ENCODE peak calls at places on chromosomes 5 and 9, in four cellular contexts. O, I, V and P are unnamed samples.

GRCh38 chr5:60510663-60511062 is 189.3 kb downstream of the DEPDC1B start:
- DNase-seq in O (no peak), I (no peak), V (no peak), P (no peak)

GRCh38 chr9:3954950-3955670 is 344.8 kb downstream of the GLIS3 start:
- DNase-seq in O (no peak), I (peak), V (no peak), P (no peak)

GRCh38 chr9:36074870-36075532 is 38.3 kb downstream of the RECK start:
- DNase-seq in O (no peak), I (no peak), V (peak), P (no peak)

GRCh38 chr5:6504677-6505414 is 56.2 kb downstream of the UBE2QL1 start:
- DNase-seq in O (no peak), I (no peak), V (no peak), P (no peak)

GRCh38 chr9:77099388-77099787 is 77.9 kb upstream of the VPS13A start:
- DNase-seq in O (no peak), I (no peak), V (no peak), P (peak)

GRCh38 chr9:109745335-109746283 is 34.4 kb upstream of the PALM2AKAP2 start:
- DNase-seq in O (no peak), I (no peak), V (no peak), P (peak)

GRCh38 chr9:121233906-121234901 is 32.5 kb upstream of the RAB14 start:
- DNase-seq in O (no peak), I (peak), V (no peak), P (no peak)

GRCh38 chr5:68593211-68593701 is 377.7 kb downstream of the PIK3R1 start:
- DNase-seq in O (no peak), I (no peak), V (no peak), P (no peak)

GRCh38 chr9:92749071-92749933 is 15.3 kb downstream of the BICD2 start:
- DNase-seq in O (no peak), I (no peak), V (no peak), P (no peak)

GRCh38 chr5:157361865-157362465 is 96.0 kb downstream of the CYFIP2 start:
- DNase-seq in O (no peak), I (peak), V (no peak), P (no peak)

GRCh38 chr5:58764199-58764598 is 181.3 kb downstream of the RAB3C start:
- DNase-seq in O (no peak), I (no peak), V (no peak), P (no peak)

GRCh38 chr9:132125944-132126720 is 35.7 kb upstream of the NTNG2 start:
- DNase-seq in O (no peak), I (no peak), V (no peak), P (no peak)

GRCh38 chr9:133233681-133234432 is 24.8 kb upstream of the OBP2B start:
- DNase-seq in O (no peak), I (no peak), V (no peak), P (no peak)

GRCh38 chr5:107011530-107012115 is 659.1 kb downstream of the EFNA5 start:
- DNase-seq in O (no peak), I (no peak), V (no peak), P (no peak)

GRCh38 chr5:71865665-71866320 is 146.7 kb downstream of the CARTPT start:
- DNase-seq in O (no peak), I (no peak), V (no peak), P (no peak)

GRCh38 chr5:148910216-148910615 is 83.8 kb downstream of the ADRB2 start:
- DNase-seq in O (no peak), I (no peak), V (no peak), P (no peak)

GRCh38 chr5:181163487-181164075 is 16.2 kb downstream of the OR2V2 start:
- DNase-seq in O (no peak), I (peak), V (no peak), P (no peak)

GRCh38 chr9:130825051-130825651 is 9.9 kb upstream of the ABL1 start:
- DNase-seq in O (no peak), I (peak), V (no peak), P (peak)

GRCh38 chr9:4734150-4734549 is 6.9 kb downstream of the AK3 start:
- DNase-seq in O (no peak), I (peak), V (no peak), P (no peak)

GRCh38 chr5:76402880-76403712 is at the start of gene IQGAP2:
- DNase-seq in O (no peak), I (peak), V (peak), P (peak)

GRCh38 chr9:109469646-109470358 is 28.3 kb downstream of the PTPN3 start:
- DNase-seq in O (peak), I (peak), V (peak), P (peak)

GRCh38 chr5:139646912-139647391 is 1.2 kb upstream of the CXXC5 start:
- DNase-seq in O (no peak), I (peak), V (no peak), P (no peak)

GRCh38 chr5:114657342-114658130 is 295.7 kb downstream of the KCNN2 start:
- DNase-seq in O (no peak), I (no peak), V (no peak), P (no peak)

GRCh38 chr9:115671911-115672310 is 481.7 kb upstream of the PAPPA start:
- DNase-seq in O (no peak), I (no peak), V (no peak), P (no peak)

GRCh38 chr9:37969130-37969529 is 65.2 kb upstream of the SLC25A51 start:
- DNase-seq in O (no peak), I (peak), V (peak), P (no peak)

GRCh38 chr5:10456583-10457562 is 15.2 kb downstream of the ROPN1L start:
- DNase-seq in O (no peak), I (no peak), V (no peak), P (no peak)

GRCh38 chr5:173774212-173774850 is 113.8 kb upstream of the CPEB4 start:
- DNase-seq in O (no peak), I (no peak), V (no peak), P (no peak)

GRCh38 chr5:139474815-139475791 is 4.3 kb downstream of the SMIM33 start:
- DNase-seq in O (no peak), I (peak), V (no peak), P (no peak)

GRCh38 chr5:125798311-125798710 is 624.9 kb upstream of the GRAMD2B start:
- DNase-seq in O (no peak), I (peak), V (no peak), P (no peak)

GRCh38 chr5:38673671-38674071 is 117.2 kb upstream of the LIFR start:
- DNase-seq in O (no peak), I (no peak), V (peak), P (no peak)

GRCh38 chr9:126248680-126249079 is 77.9 kb upstream of the MVB12B start:
- DNase-seq in O (no peak), I (no peak), V (no peak), P (no peak)
- TF ChIP-seq TARDBP in O (no peak), I (no peak), V (no peak), P (no peak)

GRCh38 chr9:106745876-106746275 is 117.1 kb upstream of the ZNF462 start:
- DNase-seq in O (no peak), I (no peak), V (no peak), P (no peak)

DNA sequence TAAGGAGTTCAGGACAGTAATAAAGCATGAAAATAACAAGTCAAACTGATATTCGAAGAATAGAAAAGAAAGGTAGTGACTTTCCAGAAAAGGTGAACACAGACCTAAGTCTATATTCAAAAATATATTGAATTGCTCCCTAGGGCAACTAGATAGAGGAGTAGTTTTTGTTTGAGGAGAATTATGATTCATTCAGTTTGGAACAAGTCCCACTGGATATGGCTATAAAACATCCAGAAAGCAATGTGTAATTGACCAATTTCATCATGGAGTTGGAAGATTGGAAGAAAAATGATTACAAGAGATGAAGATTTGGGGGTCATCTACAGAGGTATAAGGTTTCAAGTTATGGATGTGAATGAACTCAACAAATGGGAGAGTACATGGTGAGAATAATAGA is 117.5 kb upstream of the ZNF462 start:
- DNase-seq in O (no peak), I (no peak), V (no peak), P (no peak)
- TF ChIP-seq TARDBP in O (no peak), I (no peak), V (no peak), P (no peak)

GRCh38 chr9:18182636-18183035 is 291.3 kb upstream of the ADAMTSL1 start:
- DNase-seq in O (no peak), I (no peak), V (no peak), P (no peak)

GRCh38 chr9:18189876-18190670 is 283.9 kb upstream of the ADAMTSL1 start:
- DNase-seq in O (no peak), I (no peak), V (no peak), P (no peak)

GRCh38 chr9:18190671-18191374 is 283.1 kb upstream of the ADAMTSL1 start:
- DNase-seq in O (no peak), I (no peak), V (no peak), P (peak)

GRCh38 chr9:18184034-18184800 is 289.7 kb upstream of the ADAMTSL1 start:
- DNase-seq in O (no peak), I (no peak), V (no peak), P (no peak)

DNA sequence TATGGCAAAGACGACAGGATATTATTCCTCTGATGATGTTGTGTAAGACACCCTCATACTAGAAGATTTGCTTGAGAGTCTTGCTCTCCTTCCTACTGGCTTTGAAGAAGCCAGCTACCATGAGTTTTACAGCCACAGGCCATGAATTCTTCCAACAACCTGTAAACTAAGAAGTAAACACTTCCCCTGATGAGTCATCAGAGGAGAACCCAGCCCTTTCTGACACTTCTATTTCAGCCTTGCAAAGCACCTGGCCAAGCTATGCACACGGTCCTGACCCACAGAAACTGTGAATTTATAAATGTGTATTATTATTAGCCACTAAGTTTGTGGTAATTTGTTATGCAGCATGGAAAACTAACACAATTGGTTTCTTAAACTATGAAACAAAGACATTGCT is 288.8 kb upstream of the ADAMTSL1 start:
- DNase-seq in O (no peak), I (no peak), V (no peak), P (no peak)
- TF ChIP-seq TARDBP in O (no peak), I (no peak), V (no peak), P (no peak)

DNA sequence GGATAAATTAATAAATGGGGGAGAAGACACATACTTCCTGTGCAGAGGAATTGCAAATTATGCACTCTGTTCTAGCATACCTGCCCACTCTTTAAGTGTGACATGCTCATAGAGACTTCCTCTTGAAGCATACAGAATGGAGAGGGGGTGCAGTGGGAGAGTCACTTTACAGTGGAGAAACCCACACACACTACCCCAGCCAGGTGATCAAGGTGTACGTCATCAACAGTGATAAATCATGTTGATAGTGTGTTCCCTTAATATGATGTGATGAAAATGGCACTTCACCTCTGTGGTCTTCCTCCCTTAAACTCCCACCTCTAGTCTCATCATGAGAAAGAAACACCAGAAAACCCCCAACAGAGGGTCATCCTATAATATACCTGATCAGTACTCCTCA is 110.0 kb downstream of the SH3GL2 start:
- DNase-seq in O (no peak), I (no peak), V (no peak), P (no peak)
- TF ChIP-seq TARDBP in O (no peak), I (no peak), V (no peak), P (no peak)

DNA sequence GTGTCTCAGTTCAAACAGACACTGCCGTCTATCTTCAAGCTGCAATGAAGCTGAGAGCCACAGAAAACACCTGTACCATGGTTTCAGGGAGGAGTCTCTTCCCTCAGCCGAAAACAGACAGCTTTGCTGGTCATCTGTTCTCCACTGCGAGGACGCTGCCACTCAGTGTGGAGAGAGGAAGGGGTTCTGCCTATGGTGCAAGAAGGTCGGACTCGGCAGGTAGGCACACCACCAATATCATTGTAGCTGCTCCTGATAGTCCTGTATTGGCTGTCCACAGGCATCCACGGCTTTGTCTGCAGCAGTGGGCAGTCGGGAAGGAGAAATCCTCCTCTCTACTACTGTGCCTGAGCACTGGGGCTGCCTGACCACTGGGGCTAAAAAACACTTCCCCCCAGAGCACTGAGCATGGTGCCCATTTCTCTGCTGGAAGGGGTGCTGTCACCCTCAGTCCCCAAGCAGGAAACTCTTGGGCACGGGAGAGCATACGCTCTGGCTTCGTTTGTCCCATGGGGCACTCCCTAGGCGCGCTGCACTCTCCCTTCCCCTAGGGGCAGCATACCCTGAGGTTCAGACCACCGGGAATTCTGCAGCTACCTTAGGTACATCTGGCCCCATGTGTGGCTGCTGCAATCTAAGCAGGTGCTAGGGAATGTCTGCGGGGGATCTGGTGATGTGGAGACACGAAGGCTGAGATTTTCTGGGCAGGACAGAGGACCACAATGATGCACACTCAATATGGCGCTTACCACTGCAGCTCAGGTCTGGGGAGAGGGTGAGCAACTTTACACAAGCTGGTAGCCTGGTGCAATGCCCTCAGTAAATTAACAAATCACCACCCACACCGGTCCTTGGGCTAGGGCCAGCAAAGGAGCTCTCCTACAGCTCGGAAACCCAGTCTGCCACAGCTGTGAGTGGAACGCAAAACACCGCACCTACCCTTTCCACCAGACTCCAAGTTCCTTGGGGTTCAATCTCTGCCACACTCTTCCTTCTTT is 880.9 kb upstream of the SEMA6A start:
- DNase-seq in O (no peak), I (no peak), V (peak), P (peak)
- TF ChIP-seq TARDBP in O (no peak), I (no peak), V (no peak), P (no peak)

GRCh38 chr5:73441377-73441776 is 7.2 kb downstream of the FOXD1 start:
- DNase-seq in O (no peak), I (no peak), V (no peak), P (no peak)
- TF ChIP-seq TARDBP in O (no peak), I (no peak), V (no peak), P (no peak)

GRCh38 chr5:42919600-42919999 is 107.9 kb upstream of the SELENOP start:
- DNase-seq in O (no peak), I (no peak), V (no peak), P (no peak)
- TF ChIP-seq TARDBP in O (no peak), I (no peak), V (no peak), P (no peak)